ENCODE peak calls at places on chromosomes 16 and 17, in four cellular contexts. One of them, this sample, is unnamed.
A peak's percentile ranks its signal among the peaks of the same experiment; 100 is the strongest.

GRCh38 chr16:85923153-85924021 is 24.4 kb downstream of the IRF8 start:
- DNase-seq in HepG2: no peak
- DNase-seq in HCT116: no peak
- DNase-seq in K562: no peak
- DNase-seq in this sample: no peak

GRCh38 chr17:38691154-38691553 is 13.9 kb upstream of the MLLT6 start:
- DNase-seq in K562: no peak
- DNase-seq in HepG2: peak; percentile 61
- DNase-seq in HCT116: no peak
- DNase-seq in this sample: no peak

GRCh38 chr17:39208136-39208535 is 8.1 kb downstream of the RPL19 start:
- DNase-seq in K562: no peak
- DNase-seq in HepG2: no peak
- DNase-seq in HCT116: no peak
- DNase-seq in this sample: no peak

GRCh38 chr16:4979164-4979563 is 21.0 kb downstream of the SEC14L5 start:
- DNase-seq in HepG2: no peak
- DNase-seq in K562: no peak
- DNase-seq in HCT116: no peak
- DNase-seq in this sample: no peak

GRCh38 chr17:57242148-57242547 is 14.2 kb upstream of the MSI2 start:
- DNase-seq in HCT116: no peak
- DNase-seq in K562: no peak
- DNase-seq in HepG2: no peak
- DNase-seq in this sample: no peak

GRCh38 chr17:43601280-43602050 is 55.3 kb upstream of the ETV4 start:
- DNase-seq in HepG2: no peak
- DNase-seq in K562: no peak
- DNase-seq in HCT116: no peak
- DNase-seq in this sample: no peak

GRCh38 chr17:73770115-73770848 is 126.0 kb upstream of the SDK2 start:
- DNase-seq in HepG2: no peak
- DNase-seq in HCT116: peak; percentile 21
- DNase-seq in K562: no peak
- DNase-seq in this sample: peak; percentile 4

GRCh38 chr16:8565498-8565897 is 24.8 kb downstream of the TMEM114 start:
- DNase-seq in HCT116: no peak
- DNase-seq in HepG2: no peak
- DNase-seq in K562: no peak
- DNase-seq in this sample: no peak

GRCh38 chr17:841313-841712 is 59.2 kb downstream of the MRM3 start:
- DNase-seq in HCT116: no peak
- DNase-seq in HepG2: no peak
- DNase-seq in K562: no peak
- DNase-seq in this sample: no peak

GRCh38 chr17:44209786-44210341 is 9.6 kb downstream of the UBTF start:
- DNase-seq in K562: no peak
- DNase-seq in HepG2: no peak
- DNase-seq in HCT116: no peak
- DNase-seq in this sample: no peak

GRCh38 chr17:42459983-42460300 is 1.3 kb downstream of the ATP6V0A1 start:
- DNase-seq in HepG2: no peak
- DNase-seq in K562: no peak
- DNase-seq in HCT116: no peak
- DNase-seq in this sample: no peak

GRCh38 chr16:63372283-63372682 is 1336.0 kb upstream of the CDH8 start:
- DNase-seq in K562: no peak
- DNase-seq in HepG2: no peak
- DNase-seq in HCT116: no peak
- DNase-seq in this sample: no peak

GRCh38 chr16:831571-832443 is 31.3 kb upstream of the GNG13 start:
- DNase-seq in HepG2: no peak
- DNase-seq in HCT116: no peak
- DNase-seq in K562: peak; percentile 33
- DNase-seq in this sample: no peak

GRCh38 chr17:50690887-50691549 is 16.7 kb downstream of the ANKRD40 start:
- DNase-seq in K562: no peak
- DNase-seq in HCT116: no peak
- DNase-seq in HepG2: no peak
- DNase-seq in this sample: no peak

GRCh38 chr17:40071720-40072480 is 9.1 kb downstream of the THRA start:
- DNase-seq in HCT116: no peak
- DNase-seq in HepG2: peak; percentile 46
- DNase-seq in K562: no peak
- DNase-seq in this sample: no peak

GRCh38 chr17:74635418-74635817 is 11.9 kb upstream of the CD300E start:
- DNase-seq in HepG2: no peak
- DNase-seq in K562: no peak
- DNase-seq in HCT116: no peak
- DNase-seq in this sample: no peak

GRCh38 chr16:1545044-1545736 is 11.7 kb downstream of the TMEM204 start:
- DNase-seq in K562: no peak
- DNase-seq in HCT116: no peak
- DNase-seq in HepG2: peak; percentile 90
- DNase-seq in this sample: no peak

GRCh38 chr17:35002876-35003551 is 22.7 kb downstream of the LIG3 start:
- DNase-seq in HepG2: no peak
- DNase-seq in K562: no peak
- DNase-seq in HCT116: no peak
- DNase-seq in this sample: no peak

GRCh38 chr17:58488428-58488890 is 251 bp upstream of the HSF5 start:
- DNase-seq in K562: no peak
- DNase-seq in HepG2: no peak
- DNase-seq in HCT116: no peak
- DNase-seq in this sample: no peak

GRCh38 chr16:29899516-29900101 is at the start of gene SEZ6L2:
- DNase-seq in K562: peak; percentile 93
- DNase-seq in HepG2: peak; percentile 94
- DNase-seq in HCT116: peak; percentile 90
- DNase-seq in this sample: peak; percentile 76

GRCh38 chr16:17723735-17724134 is 253.0 kb upstream of the XYLT1 start:
- DNase-seq in HCT116: no peak
- DNase-seq in HepG2: no peak
- DNase-seq in K562: no peak
- DNase-seq in this sample: no peak

DNA sequence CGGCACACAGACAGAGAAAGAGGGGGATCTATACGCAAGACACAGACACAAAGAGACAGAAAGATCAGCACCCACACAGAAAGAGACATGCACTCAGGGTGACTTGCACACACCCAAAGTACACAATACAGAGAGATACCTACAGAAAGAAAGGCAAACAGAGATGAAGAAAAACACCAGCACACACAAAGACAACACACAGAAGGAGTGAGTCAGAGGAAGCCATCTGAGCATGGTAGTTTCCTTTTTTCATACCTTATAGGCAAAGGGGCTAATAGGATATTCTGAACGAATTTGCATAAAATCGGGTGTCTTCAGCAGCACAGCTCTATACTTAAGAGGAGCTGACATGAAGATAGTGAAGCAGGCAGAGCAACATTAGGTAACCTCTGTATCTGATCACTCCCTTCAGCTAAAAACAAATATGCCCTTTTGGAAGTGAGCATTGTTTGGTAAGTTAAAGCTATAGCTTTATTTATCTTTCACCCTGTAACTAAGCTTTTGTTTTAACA is 198.6 kb downstream of the AATF start:
- DNase-seq in K562: no peak
- DNase-seq in HCT116: no peak
- DNase-seq in HepG2: peak; percentile 93
- DNase-seq in this sample: no peak
- TF ChIP-seq POLR2AphosphoS5 in K562: no peak
- TF ChIP-seq POLR2AphosphoS5 in HCT116: no peak
- TF ChIP-seq POLR2AphosphoS5 in HepG2: no peak
- TF ChIP-seq POLR2AphosphoS5 in this sample: no peak

GRCh38 chr17:16477255-16477654 is 14.7 kb downstream of the LRRC75A start:
- DNase-seq in HepG2: peak; percentile 38
- DNase-seq in HCT116: peak; percentile 29
- DNase-seq in K562: no peak
- DNase-seq in this sample: no peak
- TF ChIP-seq TCF7L2 in HepG2: no peak
- TF ChIP-seq TCF7L2 in HCT116: no peak
- TF ChIP-seq TCF7L2 in K562: no peak
- TF ChIP-seq TCF7L2 in this sample: no peak

GRCh38 chr16:58814348-58814801 is 80.3 kb upstream of the GOT2 start:
- DNase-seq in HepG2: peak; percentile 16
- DNase-seq in K562: peak; percentile 76
- DNase-seq in HCT116: peak; percentile 7
- DNase-seq in this sample: no peak
- H3K4me3 ChIP-seq in HepG2: no peak overlapping the region
- H3K4me3 ChIP-seq in K562: no peak overlapping the region
- H3K4me3 ChIP-seq in HCT116: no peak overlapping the region
- H3K4me3 ChIP-seq in this sample: peak overlapping the region; percentile 18

GRCh38 chr17:72661945-72662826 is 430.3 kb downstream of the SLC39A11 start:
- DNase-seq in HCT116: no peak
- DNase-seq in K562: no peak
- DNase-seq in HepG2: peak; percentile 62
- DNase-seq in this sample: no peak
- TF ChIP-seq POLR2AphosphoS5 in HCT116: no peak
- TF ChIP-seq POLR2AphosphoS5 in K562: no peak
- TF ChIP-seq POLR2AphosphoS5 in HepG2: no peak
- TF ChIP-seq POLR2AphosphoS5 in this sample: no peak

DNA sequence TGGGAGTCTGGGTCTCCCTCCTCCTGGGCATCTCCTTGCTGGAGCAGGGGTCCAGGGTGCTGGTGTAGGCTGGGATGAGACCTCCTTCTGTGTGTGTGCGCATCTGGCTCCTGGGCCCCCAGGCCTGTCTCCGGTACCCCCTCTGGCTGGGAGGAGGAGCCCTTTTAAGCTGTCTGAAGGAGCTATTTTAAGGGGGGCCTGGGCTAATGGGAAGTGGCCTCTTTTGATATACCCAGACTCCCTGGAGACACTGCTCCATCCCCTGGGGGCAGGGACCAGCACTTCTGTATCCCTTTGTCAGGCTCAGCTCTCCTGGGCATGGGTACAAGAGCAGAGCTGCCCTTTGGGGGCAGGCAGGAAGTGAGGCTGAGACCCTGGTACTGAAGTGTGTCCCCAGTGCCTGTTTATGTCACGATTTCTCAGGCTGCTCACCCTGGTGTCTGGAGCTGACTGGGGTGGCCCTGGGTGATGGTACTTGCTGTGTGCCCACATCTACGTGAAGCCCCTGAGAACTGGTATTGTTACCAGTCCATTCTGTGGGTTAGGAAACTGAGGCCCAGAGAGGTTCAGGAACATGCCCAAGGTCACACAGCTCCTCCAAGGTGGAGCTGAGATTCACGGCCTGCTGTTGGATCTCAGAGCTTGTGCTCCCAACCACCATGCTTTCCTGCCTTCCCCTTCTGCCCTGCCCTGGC is 6.5 kb downstream of the ADCY7 start:
- DNase-seq in HepG2: no peak
- DNase-seq in K562: no peak
- DNase-seq in HCT116: no peak
- DNase-seq in this sample: no peak
- TF ChIP-seq TCF7L2 in HepG2: no peak
- TF ChIP-seq TCF7L2 in K562: no peak
- TF ChIP-seq TCF7L2 in HCT116: no peak
- TF ChIP-seq TCF7L2 in this sample: no peak

DNA sequence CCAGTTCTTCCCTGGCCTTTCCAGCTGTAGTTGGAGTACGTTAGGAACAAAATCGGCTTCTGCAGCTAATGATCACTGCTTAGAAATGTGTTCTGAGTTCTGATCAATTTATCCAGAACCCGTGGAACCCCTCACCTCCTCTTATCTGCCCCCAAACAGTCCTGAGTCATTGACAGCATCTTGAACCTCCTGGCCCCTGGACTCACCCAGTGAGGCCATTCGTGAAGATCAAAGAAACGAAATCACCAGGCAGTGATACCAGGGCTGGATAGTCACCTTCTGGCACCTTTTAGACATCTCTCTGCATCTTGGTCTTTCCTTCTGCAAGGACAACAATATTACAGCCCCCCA is 17.0 kb upstream of the EXOC7 start:
- DNase-seq in HepG2: no peak
- DNase-seq in K562: peak; percentile 55
- DNase-seq in HCT116: no peak
- DNase-seq in this sample: no peak
- H3K4me3 ChIP-seq in HepG2: no peak overlapping the region
- H3K4me3 ChIP-seq in K562: no peak overlapping the region
- H3K4me3 ChIP-seq in HCT116: no peak overlapping the region
- H3K4me3 ChIP-seq in this sample: no peak overlapping the region

DNA sequence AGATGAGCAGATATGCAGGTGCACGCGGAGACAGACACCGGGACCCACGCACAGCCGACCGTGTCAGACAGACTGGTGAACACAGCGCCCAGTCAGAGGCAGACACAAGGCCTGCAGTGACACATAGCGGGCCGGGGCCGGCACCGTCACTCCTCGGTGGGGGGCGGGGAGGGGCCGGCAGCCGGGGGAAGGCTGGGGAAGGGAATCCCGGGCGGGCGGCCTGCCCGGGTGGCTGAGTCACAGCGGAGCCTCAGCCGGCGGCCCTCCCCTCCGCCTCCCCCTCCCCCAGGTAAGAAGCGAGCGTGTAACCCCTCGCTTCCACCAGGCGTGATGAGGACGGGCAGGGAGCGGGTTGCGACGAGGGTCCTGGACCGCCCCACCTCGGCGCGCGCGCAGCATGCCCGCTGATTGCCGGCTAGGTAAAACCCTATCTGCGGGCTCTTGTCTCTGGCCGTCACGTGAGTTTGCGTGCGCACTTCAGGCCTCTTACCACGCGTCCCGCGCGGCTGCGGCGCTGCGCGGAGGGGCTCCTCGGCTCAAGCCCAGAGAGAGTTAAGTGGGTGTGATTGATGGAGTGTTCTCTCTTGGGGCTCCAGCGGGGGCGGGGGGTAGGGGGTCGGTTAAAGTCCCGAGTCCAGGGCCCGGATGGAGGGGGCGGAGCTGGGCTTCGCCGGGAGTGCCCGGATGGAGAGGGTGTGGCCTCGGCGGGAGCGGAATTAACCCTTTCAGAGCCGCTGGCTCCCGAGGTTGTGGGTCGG is 7.8 kb downstream of the KDM6B start:
- DNase-seq in HCT116: peak; percentile 79
- DNase-seq in K562: peak; percentile 75
- DNase-seq in HepG2: peak; percentile 80
- DNase-seq in this sample: no peak
- TF ChIP-seq POLR2AphosphoS5 in HCT116: peak; percentile 60
- TF ChIP-seq POLR2AphosphoS5 in K562: no peak
- TF ChIP-seq POLR2AphosphoS5 in HepG2: peak; percentile 45
- TF ChIP-seq POLR2AphosphoS5 in this sample: no peak

DNA sequence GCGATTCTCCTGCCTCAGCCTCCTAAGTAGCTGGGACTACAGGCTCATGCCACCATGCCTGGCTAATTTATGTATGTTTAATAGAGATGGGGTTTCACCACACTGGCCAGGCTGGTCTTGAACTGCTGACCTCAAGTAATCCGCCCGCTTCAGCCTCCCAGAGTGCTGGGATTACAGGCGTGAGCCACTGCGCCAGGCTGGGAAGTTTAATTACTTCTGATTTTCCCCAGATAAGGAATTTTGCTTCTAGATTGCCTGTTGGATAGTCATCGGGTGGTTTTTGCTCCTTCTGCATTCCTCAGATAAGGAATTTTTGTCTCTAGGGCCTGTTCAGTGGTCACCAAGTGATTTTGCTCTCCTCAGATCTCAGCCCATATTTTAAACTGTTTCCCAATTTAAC is 112.5 kb downstream of the MAP2K4 start:
- DNase-seq in HCT116: no peak
- DNase-seq in HepG2: no peak
- DNase-seq in K562: no peak
- DNase-seq in this sample: no peak
- TF ChIP-seq TCF7L2 in HCT116: no peak
- TF ChIP-seq TCF7L2 in HepG2: no peak
- TF ChIP-seq TCF7L2 in K562: no peak
- TF ChIP-seq TCF7L2 in this sample: no peak

This sample was measured in Panc1.